ENCODE peak calls at places on chromosomes 3 and 15, in ten cellular contexts. One of them, this sample, is unnamed.
A peak's percentile ranks its signal among the peaks of the same experiment; 100 is the strongest.

GRCh38 chr3:27553868-27554540 is 69.8 kb upstream of the SLC4A7 start:
- DNase-seq in SK-N-SH: no peak
- DNase-seq in neural progenitor cell: no peak
- DNase-seq in Peyer's patch: no peak
- DNase-seq in HTR-8/SVneo: no peak
- DNase-seq in NCI-H526 treated with DMSO at 0.1 percent for 48 hours: no peak
- DNase-seq in islet precursor cell: no peak
- DNase-seq in activated naive CD8-positive, alpha-beta T cell treated with anti-CD3 and anti-CD28 coated beads, Interleukin-2, amount 50 U/mL, for 16 hours: no peak
- DNase-seq in T-helper 9 cell: no peak
- DNase-seq in NCI-H1417: no peak
- DNase-seq in this sample: no peak

GRCh38 chr3:62622553-62623174 is 249.3 kb upstream of the FEZF2 start:
- DNase-seq in T-helper 9 cell: no peak
- DNase-seq in islet precursor cell: no peak
- DNase-seq in neural progenitor cell: peak; percentile 74
- DNase-seq in HTR-8/SVneo: peak; percentile 15
- DNase-seq in NCI-H1417: peak; percentile 77
- DNase-seq in Peyer's patch: no peak
- DNase-seq in SK-N-SH: peak; percentile 44
- DNase-seq in NCI-H526 treated with DMSO at 0.1 percent for 48 hours: peak; percentile 37
- DNase-seq in activated naive CD8-positive, alpha-beta T cell treated with anti-CD3 and anti-CD28 coated beads, Interleukin-2, amount 50 U/mL, for 16 hours: no peak
- DNase-seq in this sample: peak; percentile 60

GRCh38 chr3:40366203-40367162 is 20.5 kb upstream of the ENTPD3 start:
- DNase-seq in HTR-8/SVneo: no peak
- DNase-seq in NCI-H1417: no peak
- DNase-seq in SK-N-SH: no peak
- DNase-seq in neural progenitor cell: no peak
- DNase-seq in activated naive CD8-positive, alpha-beta T cell treated with anti-CD3 and anti-CD28 coated beads, Interleukin-2, amount 50 U/mL, for 16 hours: no peak
- DNase-seq in NCI-H526 treated with DMSO at 0.1 percent for 48 hours: no peak
- DNase-seq in Peyer's patch: no peak
- DNase-seq in T-helper 9 cell: no peak
- DNase-seq in islet precursor cell: no peak
- DNase-seq in this sample: no peak

GRCh38 chr15:67381416-67382045 is 126.9 kb downstream of the IQCH start:
- DNase-seq in Peyer's patch: no peak
- DNase-seq in SK-N-SH: no peak
- DNase-seq in T-helper 9 cell: no peak
- DNase-seq in NCI-H1417: no peak
- DNase-seq in islet precursor cell: no peak
- DNase-seq in activated naive CD8-positive, alpha-beta T cell treated with anti-CD3 and anti-CD28 coated beads, Interleukin-2, amount 50 U/mL, for 16 hours: no peak
- DNase-seq in HTR-8/SVneo: no peak
- DNase-seq in neural progenitor cell: no peak
- DNase-seq in NCI-H526 treated with DMSO at 0.1 percent for 48 hours: no peak
- DNase-seq in this sample: no peak

GRCh38 chr3:50356553-50356952 is 2.8 kb downstream of the TMEM115 start:
- DNase-seq in Peyer's patch: peak; percentile 78
- DNase-seq in NCI-H526 treated with DMSO at 0.1 percent for 48 hours: no peak
- DNase-seq in neural progenitor cell: no peak
- DNase-seq in islet precursor cell: no peak
- DNase-seq in SK-N-SH: no peak
- DNase-seq in activated naive CD8-positive, alpha-beta T cell treated with anti-CD3 and anti-CD28 coated beads, Interleukin-2, amount 50 U/mL, for 16 hours: no peak
- DNase-seq in T-helper 9 cell: no peak
- DNase-seq in NCI-H1417: no peak
- DNase-seq in HTR-8/SVneo: no peak
- DNase-seq in this sample: no peak

GRCh38 chr15:51025454-51025846 is 69.3 kb downstream of the TNFAIP8L3 start:
- DNase-seq in SK-N-SH: no peak
- DNase-seq in NCI-H1417: no peak
- DNase-seq in Peyer's patch: no peak
- DNase-seq in T-helper 9 cell: no peak
- DNase-seq in activated naive CD8-positive, alpha-beta T cell treated with anti-CD3 and anti-CD28 coated beads, Interleukin-2, amount 50 U/mL, for 16 hours: no peak
- DNase-seq in HTR-8/SVneo: no peak
- DNase-seq in NCI-H526 treated with DMSO at 0.1 percent for 48 hours: no peak
- DNase-seq in neural progenitor cell: no peak
- DNase-seq in islet precursor cell: no peak
- DNase-seq in this sample: no peak

GRCh38 chr3:113560845-113561623 is 28.7 kb downstream of the SIDT1 start:
- DNase-seq in HTR-8/SVneo: no peak
- DNase-seq in T-helper 9 cell: no peak
- DNase-seq in Peyer's patch: no peak
- DNase-seq in NCI-H1417: peak; percentile 11
- DNase-seq in neural progenitor cell: no peak
- DNase-seq in activated naive CD8-positive, alpha-beta T cell treated with anti-CD3 and anti-CD28 coated beads, Interleukin-2, amount 50 U/mL, for 16 hours: no peak
- DNase-seq in islet precursor cell: no peak
- DNase-seq in NCI-H526 treated with DMSO at 0.1 percent for 48 hours: no peak
- DNase-seq in SK-N-SH: peak; percentile 39
- DNase-seq in this sample: no peak

GRCh38 chr3:45795882-45796765 is at the start of gene SLC6A20:
- DNase-seq in Peyer's patch: peak; percentile 86
- DNase-seq in NCI-H526 treated with DMSO at 0.1 percent for 48 hours: no peak
- DNase-seq in islet precursor cell: peak; percentile 42
- DNase-seq in NCI-H1417: no peak
- DNase-seq in SK-N-SH: peak; percentile 76
- DNase-seq in HTR-8/SVneo: no peak
- DNase-seq in T-helper 9 cell: no peak
- DNase-seq in activated naive CD8-positive, alpha-beta T cell treated with anti-CD3 and anti-CD28 coated beads, Interleukin-2, amount 50 U/mL, for 16 hours: no peak
- DNase-seq in neural progenitor cell: peak; percentile 84
- DNase-seq in this sample: peak; percentile 63

GRCh38 chr3:58059349-58060321 is 51.4 kb downstream of the FLNB start:
- DNase-seq in T-helper 9 cell: no peak
- DNase-seq in SK-N-SH: no peak
- DNase-seq in activated naive CD8-positive, alpha-beta T cell treated with anti-CD3 and anti-CD28 coated beads, Interleukin-2, amount 50 U/mL, for 16 hours: no peak
- DNase-seq in Peyer's patch: peak; percentile 62
- DNase-seq in HTR-8/SVneo: peak; percentile 51
- DNase-seq in NCI-H526 treated with DMSO at 0.1 percent for 48 hours: no peak
- DNase-seq in neural progenitor cell: no peak
- DNase-seq in NCI-H1417: no peak
- DNase-seq in islet precursor cell: peak; percentile 90
- DNase-seq in this sample: no peak

GRCh38 chr3:190306513-190307163 is 15.6 kb downstream of the CLDN1 start:
- DNase-seq in NCI-H526 treated with DMSO at 0.1 percent for 48 hours: no peak
- DNase-seq in T-helper 9 cell: no peak
- DNase-seq in islet precursor cell: no peak
- DNase-seq in Peyer's patch: no peak
- DNase-seq in SK-N-SH: no peak
- DNase-seq in NCI-H1417: peak; percentile 71
- DNase-seq in HTR-8/SVneo: no peak
- DNase-seq in neural progenitor cell: no peak
- DNase-seq in activated naive CD8-positive, alpha-beta T cell treated with anti-CD3 and anti-CD28 coated beads, Interleukin-2, amount 50 U/mL, for 16 hours: peak; percentile 6
- DNase-seq in this sample: no peak

GRCh38 chr3:11240496-11240895 is 31.7 kb upstream of the ATG7 start:
- DNase-seq in HTR-8/SVneo: no peak
- DNase-seq in T-helper 9 cell: no peak
- DNase-seq in islet precursor cell: no peak
- DNase-seq in Peyer's patch: no peak
- DNase-seq in neural progenitor cell: no peak
- DNase-seq in NCI-H526 treated with DMSO at 0.1 percent for 48 hours: no peak
- DNase-seq in SK-N-SH: no peak
- DNase-seq in activated naive CD8-positive, alpha-beta T cell treated with anti-CD3 and anti-CD28 coated beads, Interleukin-2, amount 50 U/mL, for 16 hours: peak; percentile 4
- DNase-seq in NCI-H1417: no peak
- DNase-seq in this sample: no peak

GRCh38 chr3:42819351-42819965 is 10.2 kb downstream of the ACKR2 start:
- DNase-seq in NCI-H526 treated with DMSO at 0.1 percent for 48 hours: peak; percentile 37
- DNase-seq in neural progenitor cell: peak; percentile 48
- DNase-seq in T-helper 9 cell: no peak
- DNase-seq in HTR-8/SVneo: no peak
- DNase-seq in NCI-H1417: peak; percentile 95
- DNase-seq in Peyer's patch: peak; percentile 52
- DNase-seq in activated naive CD8-positive, alpha-beta T cell treated with anti-CD3 and anti-CD28 coated beads, Interleukin-2, amount 50 U/mL, for 16 hours: no peak
- DNase-seq in SK-N-SH: peak; percentile 54
- DNase-seq in islet precursor cell: peak; percentile 65
- DNase-seq in this sample: no peak

GRCh38 chr3:41202834-41203345 is 3.6 kb downstream of the CTNNB1 start:
- DNase-seq in Peyer's patch: no peak
- DNase-seq in activated naive CD8-positive, alpha-beta T cell treated with anti-CD3 and anti-CD28 coated beads, Interleukin-2, amount 50 U/mL, for 16 hours: no peak
- DNase-seq in T-helper 9 cell: no peak
- DNase-seq in SK-N-SH: peak; percentile 49
- DNase-seq in NCI-H526 treated with DMSO at 0.1 percent for 48 hours: peak; percentile 26
- DNase-seq in NCI-H1417: peak; percentile 39
- DNase-seq in neural progenitor cell: peak; percentile 32
- DNase-seq in islet precursor cell: no peak
- DNase-seq in HTR-8/SVneo: no peak
- DNase-seq in this sample: peak; percentile 11

GRCh38 chr3:24299801-24300626 is 194.6 kb downstream of the THRB start:
- DNase-seq in SK-N-SH: no peak
- DNase-seq in neural progenitor cell: no peak
- DNase-seq in NCI-H1417: no peak
- DNase-seq in Peyer's patch: no peak
- DNase-seq in islet precursor cell: peak; percentile 85
- DNase-seq in HTR-8/SVneo: no peak
- DNase-seq in activated naive CD8-positive, alpha-beta T cell treated with anti-CD3 and anti-CD28 coated beads, Interleukin-2, amount 50 U/mL, for 16 hours: no peak
- DNase-seq in NCI-H526 treated with DMSO at 0.1 percent for 48 hours: no peak
- DNase-seq in T-helper 9 cell: no peak
- DNase-seq in this sample: peak; percentile 39

GRCh38 chr3:72345237-72345878 is 502.9 kb downstream of the SHQ1 start:
- DNase-seq in HTR-8/SVneo: no peak
- DNase-seq in T-helper 9 cell: no peak
- DNase-seq in activated naive CD8-positive, alpha-beta T cell treated with anti-CD3 and anti-CD28 coated beads, Interleukin-2, amount 50 U/mL, for 16 hours: no peak
- DNase-seq in NCI-H526 treated with DMSO at 0.1 percent for 48 hours: no peak
- DNase-seq in Peyer's patch: no peak
- DNase-seq in neural progenitor cell: no peak
- DNase-seq in NCI-H1417: no peak
- DNase-seq in SK-N-SH: no peak
- DNase-seq in islet precursor cell: peak; percentile 74
- DNase-seq in this sample: no peak

GRCh38 chr3:13539671-13540070 is 9.3 kb upstream of the FBLN2 start:
- DNase-seq in islet precursor cell: no peak
- DNase-seq in T-helper 9 cell: no peak
- DNase-seq in NCI-H1417: no peak
- DNase-seq in neural progenitor cell: no peak
- DNase-seq in Peyer's patch: no peak
- DNase-seq in NCI-H526 treated with DMSO at 0.1 percent for 48 hours: no peak
- DNase-seq in activated naive CD8-positive, alpha-beta T cell treated with anti-CD3 and anti-CD28 coated beads, Interleukin-2, amount 50 U/mL, for 16 hours: no peak
- DNase-seq in HTR-8/SVneo: no peak
- DNase-seq in SK-N-SH: no peak
- DNase-seq in this sample: no peak

GRCh38 chr3:87796137-87796899 is 262.5 kb downstream of the CGGBP1 start:
- DNase-seq in NCI-H1417: no peak
- DNase-seq in Peyer's patch: no peak
- DNase-seq in activated naive CD8-positive, alpha-beta T cell treated with anti-CD3 and anti-CD28 coated beads, Interleukin-2, amount 50 U/mL, for 16 hours: no peak
- DNase-seq in neural progenitor cell: no peak
- DNase-seq in HTR-8/SVneo: no peak
- DNase-seq in islet precursor cell: no peak
- DNase-seq in T-helper 9 cell: no peak
- DNase-seq in NCI-H526 treated with DMSO at 0.1 percent for 48 hours: no peak
- DNase-seq in SK-N-SH: no peak
- DNase-seq in this sample: peak; percentile 18

GRCh38 chr3:58742239-58742638 is 75.7 kb upstream of the FAM3D start:
- DNase-seq in neural progenitor cell: no peak
- DNase-seq in islet precursor cell: no peak
- DNase-seq in activated naive CD8-positive, alpha-beta T cell treated with anti-CD3 and anti-CD28 coated beads, Interleukin-2, amount 50 U/mL, for 16 hours: no peak
- DNase-seq in NCI-H526 treated with DMSO at 0.1 percent for 48 hours: no peak
- DNase-seq in NCI-H1417: no peak
- DNase-seq in T-helper 9 cell: no peak
- DNase-seq in Peyer's patch: no peak
- DNase-seq in SK-N-SH: no peak
- DNase-seq in HTR-8/SVneo: no peak
- DNase-seq in this sample: no peak

GRCh38 chr15:90184786-90185704 is 16.1 kb upstream of the SEMA4B start:
- DNase-seq in SK-N-SH: peak; percentile 93
- DNase-seq in NCI-H1417: peak; percentile 98
- DNase-seq in activated naive CD8-positive, alpha-beta T cell treated with anti-CD3 and anti-CD28 coated beads, Interleukin-2, amount 50 U/mL, for 16 hours: no peak
- DNase-seq in islet precursor cell: peak; percentile 79
- DNase-seq in Peyer's patch: peak; percentile 91
- DNase-seq in NCI-H526 treated with DMSO at 0.1 percent for 48 hours: peak; percentile 70
- DNase-seq in neural progenitor cell: peak; percentile 84
- DNase-seq in T-helper 9 cell: peak; percentile 46
- DNase-seq in HTR-8/SVneo: peak; percentile 66
- DNase-seq in this sample: peak; percentile 75

GRCh38 chr3:8523041-8523440 is 21.4 kb downstream of the LMCD1 start:
- DNase-seq in Peyer's patch: no peak
- DNase-seq in HTR-8/SVneo: no peak
- DNase-seq in neural progenitor cell: no peak
- DNase-seq in activated naive CD8-positive, alpha-beta T cell treated with anti-CD3 and anti-CD28 coated beads, Interleukin-2, amount 50 U/mL, for 16 hours: no peak
- DNase-seq in NCI-H1417: no peak
- DNase-seq in islet precursor cell: no peak
- DNase-seq in T-helper 9 cell: no peak
- DNase-seq in NCI-H526 treated with DMSO at 0.1 percent for 48 hours: no peak
- DNase-seq in SK-N-SH: no peak
- DNase-seq in this sample: no peak

GRCh38 chr3:63877737-63878393 is 14.2 kb downstream of the ATXN7 start:
- DNase-seq in NCI-H526 treated with DMSO at 0.1 percent for 48 hours: no peak
- DNase-seq in T-helper 9 cell: no peak
- DNase-seq in islet precursor cell: no peak
- DNase-seq in NCI-H1417: peak; percentile 4
- DNase-seq in activated naive CD8-positive, alpha-beta T cell treated with anti-CD3 and anti-CD28 coated beads, Interleukin-2, amount 50 U/mL, for 16 hours: no peak
- DNase-seq in HTR-8/SVneo: no peak
- DNase-seq in neural progenitor cell: no peak
- DNase-seq in SK-N-SH: no peak
- DNase-seq in Peyer's patch: no peak
- DNase-seq in this sample: no peak

GRCh38 chr3:6844723-6845122 is 16.2 kb upstream of the GRM7 start:
- DNase-seq in activated naive CD8-positive, alpha-beta T cell treated with anti-CD3 and anti-CD28 coated beads, Interleukin-2, amount 50 U/mL, for 16 hours: no peak
- DNase-seq in Peyer's patch: no peak
- DNase-seq in NCI-H526 treated with DMSO at 0.1 percent for 48 hours: no peak
- DNase-seq in T-helper 9 cell: no peak
- DNase-seq in NCI-H1417: no peak
- DNase-seq in neural progenitor cell: no peak
- DNase-seq in islet precursor cell: no peak
- DNase-seq in SK-N-SH: no peak
- DNase-seq in HTR-8/SVneo: no peak
- DNase-seq in this sample: no peak